ENCODE peak calls at places on chromosomes 5 and 9, in nine cellular contexts. X is GM20000; L is HTR-8/SVneo; A is transverse colon; K is CD4-positive, alpha-beta memory T cell; Q is natural killer cell treated with Interleukin-12 subunit alpha and Interleukin-12 subunit beta and Interleukin-15 and Interleukin-18, amount 100 ng/mL, for 72 hours; S is frontal cortex; G is H9; T is HT-29. J is an unnamed sample.

GRCh38 chr9:94868462-94868861 is 142.0 kb downstream of the AOPEP start:
- DNase-seq in X (no peak), L (no peak), A (no peak), K (no peak), Q (no peak), S (no peak), G (no peak), T (no peak), J (no peak)

GRCh38 chr9:95947118-95947517 is 71.6 kb downstream of the ERCC6L2 start:
- DNase-seq in X (no peak), L (no peak), A (no peak), K (no peak), Q (no peak), S (no peak), G (no peak), T (peak), J (no peak)

GRCh38 chr9:98101868-98102273 is 17.2 kb downstream of the TRIM14 start:
- DNase-seq in X (peak), L (no peak), A (peak), K (peak), Q (peak), S (no peak), G (peak), T (no peak), J (peak)

GRCh38 chr5:125277494-125278154 is 531.2 kb upstream of the ZNF608 start:
- DNase-seq in X (no peak), L (peak), A (no peak), K (no peak), Q (no peak), S (no peak), G (no peak), T (peak), J (no peak)

GRCh38 chr5:61055434-61056006 is 106.7 kb downstream of the SMIM15 start:
- DNase-seq in X (peak), L (peak), A (no peak), K (peak), Q (no peak), S (no peak), G (no peak), T (peak), J (peak)

GRCh38 chr9:34457266-34458012 is 931 bp downstream of the FAM219A start:
- DNase-seq in X (no peak), L (peak), A (peak), K (peak), Q (no peak), S (peak), G (peak), T (peak), J (no peak)

GRCh38 chr5:102582706-102583105 is 83.9 kb upstream of the SLCO6A1 start:
- DNase-seq in X (no peak), L (no peak), A (no peak), K (no peak), Q (no peak), S (no peak), G (no peak), T (no peak), J (no peak)

GRCh38 chr9:94632736-94633135 is 6.6 kb downstream of the FBP1 start:
- DNase-seq in X (no peak), L (no peak), A (no peak), K (no peak), Q (no peak), S (no peak), G (no peak), T (no peak), J (no peak)

GRCh38 chr5:95532415-95532814 is 22.4 kb downstream of the SKIC3 start:
- DNase-seq in X (no peak), L (no peak), A (no peak), K (no peak), Q (no peak), S (no peak), G (no peak), T (no peak), J (no peak)

GRCh38 chr5:166596043-166596442 is 1695.4 kb upstream of the WWC1 start:
- DNase-seq in X (no peak), L (no peak), A (no peak), K (no peak), Q (no peak), S (no peak), G (no peak), T (no peak), J (no peak)

GRCh38 chr9:125889122-125889523 is 141.9 kb downstream of the PBX3 start:
- DNase-seq in X (peak), L (no peak), A (no peak), K (no peak), Q (no peak), S (no peak), G (no peak), T (no peak), J (no peak)

GRCh38 chr5:60763061-60763460 is 63.1 kb upstream of the DEPDC1B start:
- DNase-seq in X (no peak), L (no peak), A (no peak), K (no peak), Q (no peak), S (no peak), G (no peak), T (no peak), J (no peak)

GRCh38 chr9:113131689-113132151 is 19.1 kb upstream of the SLC31A2 start:
- DNase-seq in X (no peak), L (no peak), A (no peak), K (no peak), Q (no peak), S (no peak), G (no peak), T (peak), J (no peak)

GRCh38 chr5:142280066-142281011 is 44.5 kb downstream of the SPRY4 start:
- DNase-seq in X (no peak), L (no peak), A (no peak), K (no peak), Q (no peak), S (no peak), G (peak), T (no peak), J (no peak)

GRCh38 chr5:103041071-103041676 is 78.8 kb downstream of the GIN1 start:
- DNase-seq in X (peak), L (peak), A (no peak), K (no peak), Q (no peak), S (no peak), G (no peak), T (peak), J (peak)

GRCh38 chr5:109394806-109395205 is 15.0 kb downstream of the PJA2 start:
- DNase-seq in X (no peak), L (no peak), A (no peak), K (no peak), Q (no peak), S (no peak), G (no peak), T (no peak), J (no peak)

GRCh38 chr5:35160486-35161116 is 69.7 kb downstream of the PRLR start:
- DNase-seq in X (no peak), L (no peak), A (no peak), K (no peak), Q (no peak), S (no peak), G (no peak), T (no peak), J (no peak)

GRCh38 chr9:128027705-128028104 is 39.4 kb downstream of the NAIF1 start:
- DNase-seq in X (no peak), L (no peak), A (no peak), K (no peak), Q (no peak), S (no peak), G (no peak), T (no peak), J (no peak)

GRCh38 chr5:73376618-73377170 is 71.9 kb downstream of the FOXD1 start:
- DNase-seq in X (no peak), L (peak), A (no peak), K (no peak), Q (no peak), S (no peak), G (no peak), T (no peak), J (no peak)

GRCh38 chr9:85013703-85014102 is 344.2 kb downstream of the NTRK2 start:
- DNase-seq in X (no peak), L (no peak), A (no peak), K (no peak), Q (no peak), S (no peak), G (no peak), T (peak), J (no peak)

GRCh38 chr5:43338856-43339255 is 25.6 kb upstream of the HMGCS1 start:
- DNase-seq in X (no peak), L (no peak), A (no peak), K (no peak), Q (no peak), S (no peak), G (no peak), T (no peak), J (no peak)

GRCh38 chr5:126368239-126368812 is 54.9 kb upstream of the GRAMD2B start:
- DNase-seq in X (no peak), L (peak), A (no peak), K (no peak), Q (no peak), S (no peak), G (peak), T (no peak), J (no peak)

J was measured in GM13977.